ENCODE peak calls at places on chromosome 19, in six cellular contexts. One of them, this sample, is unnamed.

GRCh38 chr19:5038631-5039271 is 69.8 kb downstream of the KDM4B start:
- DNase-seq in cardiac fibroblast: peak
- DNase-seq in tibial nerve: no peak
- DNase-seq in astrocyte: no peak
- DNase-seq in MCF 10A: no peak
- DNase-seq in spleen: peak
- DNase-seq in this sample: peak

GRCh38 chr19:57171551-57172081 is 4.3 kb upstream of the DUXA start:
- DNase-seq in spleen: peak
- DNase-seq in MCF 10A: peak
- DNase-seq in astrocyte: peak
- DNase-seq in cardiac fibroblast: peak
- DNase-seq in tibial nerve: no peak
- DNase-seq in this sample: no peak

GRCh38 chr19:38337360-38337653 is 1.7 kb downstream of the CATSPERG start:
- DNase-seq in spleen: no peak
- DNase-seq in cardiac fibroblast: no peak
- DNase-seq in tibial nerve: no peak
- DNase-seq in MCF 10A: peak
- DNase-seq in astrocyte: no peak
- DNase-seq in this sample: no peak

GRCh38 chr19:46179076-46179740 is 31.2 kb downstream of the IGFL2 start:
- DNase-seq in spleen: no peak
- DNase-seq in astrocyte: no peak
- DNase-seq in tibial nerve: no peak
- DNase-seq in MCF 10A: no peak
- DNase-seq in cardiac fibroblast: no peak
- DNase-seq in this sample: no peak

GRCh38 chr19:15317392-15318011 is 14.8 kb downstream of the BRD4 start:
- DNase-seq in spleen: no peak
- DNase-seq in cardiac fibroblast: peak
- DNase-seq in MCF 10A: no peak
- DNase-seq in astrocyte: peak
- DNase-seq in tibial nerve: no peak
- DNase-seq in this sample: no peak

GRCh38 chr19:39554701-39555311 is 14.8 kb upstream of the EID2 start:
- DNase-seq in astrocyte: no peak
- DNase-seq in spleen: no peak
- DNase-seq in MCF 10A: no peak
- DNase-seq in tibial nerve: no peak
- DNase-seq in cardiac fibroblast: no peak
- DNase-seq in this sample: no peak

GRCh38 chr19:38908854-38909253 is 3.1 kb downstream of the CCER2 start:
- DNase-seq in cardiac fibroblast: no peak
- DNase-seq in spleen: no peak
- DNase-seq in MCF 10A: no peak
- DNase-seq in astrocyte: no peak
- DNase-seq in tibial nerve: no peak
- DNase-seq in this sample: no peak

GRCh38 chr19:42091300-42092266 is 15.6 kb downstream of the ZNF574 start:
- DNase-seq in astrocyte: no peak
- DNase-seq in MCF 10A: peak
- DNase-seq in cardiac fibroblast: peak
- DNase-seq in tibial nerve: no peak
- DNase-seq in spleen: peak
- DNase-seq in this sample: peak

GRCh38 chr19:2507109-2507508 is 31.2 kb downstream of the GADD45B start:
- DNase-seq in spleen: no peak
- DNase-seq in tibial nerve: no peak
- DNase-seq in cardiac fibroblast: peak
- DNase-seq in MCF 10A: peak
- DNase-seq in astrocyte: peak
- DNase-seq in this sample: peak

GRCh38 chr19:41548954-41549688 is 26.8 kb upstream of the CEACAM21 start:
- DNase-seq in tibial nerve: no peak
- DNase-seq in spleen: no peak
- DNase-seq in cardiac fibroblast: peak
- DNase-seq in astrocyte: no peak
- DNase-seq in MCF 10A: no peak
- DNase-seq in this sample: peak

GRCh38 chr19:8814176-8814575 is 17.9 kb downstream of the ZNF558 start:
- DNase-seq in astrocyte: no peak
- DNase-seq in tibial nerve: no peak
- DNase-seq in cardiac fibroblast: no peak
- DNase-seq in spleen: no peak
- DNase-seq in MCF 10A: no peak
- DNase-seq in this sample: no peak

GRCh38 chr19:38143847-38144246 is 80.2 kb downstream of the DPF1 start:
- DNase-seq in MCF 10A: no peak
- DNase-seq in tibial nerve: no peak
- DNase-seq in astrocyte: no peak
- DNase-seq in cardiac fibroblast: no peak
- DNase-seq in spleen: no peak
- DNase-seq in this sample: no peak

GRCh38 chr19:47406711-47407416 is 12.5 kb downstream of the MEIS3 start:
- DNase-seq in spleen: no peak
- DNase-seq in cardiac fibroblast: no peak
- DNase-seq in MCF 10A: no peak
- DNase-seq in astrocyte: no peak
- DNase-seq in tibial nerve: no peak
- DNase-seq in this sample: no peak

GRCh38 chr19:54449701-54450069 is 686 bp downstream of the LENG8 start:
- DNase-seq in tibial nerve: no peak
- DNase-seq in cardiac fibroblast: peak
- DNase-seq in astrocyte: no peak
- DNase-seq in spleen: no peak
- DNase-seq in MCF 10A: no peak
- DNase-seq in this sample: no peak

GRCh38 chr19:2330632-2331284 is 2.3 kb downstream of the SPPL2B start:
- DNase-seq in cardiac fibroblast: no peak
- DNase-seq in MCF 10A: no peak
- DNase-seq in tibial nerve: no peak
- DNase-seq in spleen: no peak
- DNase-seq in astrocyte: no peak
- DNase-seq in this sample: peak

GRCh38 chr19:30648321-30648720 is 276.1 kb downstream of the ZNF536 start:
- DNase-seq in MCF 10A: no peak
- DNase-seq in cardiac fibroblast: no peak
- DNase-seq in spleen: no peak
- DNase-seq in tibial nerve: no peak
- DNase-seq in astrocyte: no peak
- DNase-seq in this sample: no peak

GRCh38 chr19:10226376-10227214 is 4.5 kb downstream of the S1PR2 start:
- DNase-seq in tibial nerve: peak
- DNase-seq in astrocyte: peak
- DNase-seq in cardiac fibroblast: peak
- DNase-seq in MCF 10A: no peak
- DNase-seq in spleen: no peak
- DNase-seq in this sample: peak

GRCh38 chr19:6108721-6109633 is 1.3 kb downstream of the RFX2 start:
- DNase-seq in astrocyte: peak
- DNase-seq in cardiac fibroblast: peak
- DNase-seq in spleen: peak
- DNase-seq in tibial nerve: peak
- DNase-seq in MCF 10A: no peak
- DNase-seq in this sample: peak

GRCh38 chr19:36547001-36547732 is 19.1 kb upstream of the ZNF260 start:
- DNase-seq in cardiac fibroblast: peak
- DNase-seq in tibial nerve: no peak
- DNase-seq in astrocyte: peak
- DNase-seq in MCF 10A: peak
- DNase-seq in spleen: no peak
- DNase-seq in this sample: no peak

GRCh38 chr19:12685831-12686230 is 2.0 kb upstream of the GNG14 start:
- DNase-seq in astrocyte: no peak
- DNase-seq in spleen: no peak
- DNase-seq in cardiac fibroblast: no peak
- DNase-seq in MCF 10A: no peak
- DNase-seq in tibial nerve: no peak
- DNase-seq in this sample: no peak

DNA sequence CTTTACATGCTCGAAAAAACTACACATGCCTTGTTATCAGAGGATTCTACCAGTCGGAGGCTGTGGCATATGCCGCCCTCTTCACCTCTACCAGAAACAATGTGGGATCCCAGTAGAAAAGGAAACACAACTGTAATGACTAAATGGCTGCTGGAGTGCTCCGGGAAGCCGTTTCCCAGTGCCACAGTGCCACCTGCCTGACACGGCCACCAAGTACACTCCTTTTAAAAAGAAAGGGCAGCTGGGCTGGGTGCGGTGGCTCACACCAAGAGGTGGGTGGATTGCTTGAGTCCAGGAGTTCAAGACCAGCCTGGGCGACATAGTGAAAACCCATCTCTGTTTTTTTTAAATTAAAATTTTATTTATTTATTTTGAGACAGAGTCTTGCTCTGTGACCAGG is 67.3 kb downstream of the TRPM4 start:
- DNase-seq in tibial nerve: no peak
- DNase-seq in astrocyte: peak
- DNase-seq in spleen: no peak
- DNase-seq in MCF 10A: peak
- DNase-seq in cardiac fibroblast: peak
- DNase-seq in this sample: peak
- TF ChIP-seq CTCF in tibial nerve: no peak
- TF ChIP-seq CTCF in astrocyte: peak
- TF ChIP-seq CTCF in spleen: peak
- TF ChIP-seq CTCF in MCF 10A: peak
- TF ChIP-seq CTCF in cardiac fibroblast: peak
- TF ChIP-seq CTCF in this sample: peak

DNA sequence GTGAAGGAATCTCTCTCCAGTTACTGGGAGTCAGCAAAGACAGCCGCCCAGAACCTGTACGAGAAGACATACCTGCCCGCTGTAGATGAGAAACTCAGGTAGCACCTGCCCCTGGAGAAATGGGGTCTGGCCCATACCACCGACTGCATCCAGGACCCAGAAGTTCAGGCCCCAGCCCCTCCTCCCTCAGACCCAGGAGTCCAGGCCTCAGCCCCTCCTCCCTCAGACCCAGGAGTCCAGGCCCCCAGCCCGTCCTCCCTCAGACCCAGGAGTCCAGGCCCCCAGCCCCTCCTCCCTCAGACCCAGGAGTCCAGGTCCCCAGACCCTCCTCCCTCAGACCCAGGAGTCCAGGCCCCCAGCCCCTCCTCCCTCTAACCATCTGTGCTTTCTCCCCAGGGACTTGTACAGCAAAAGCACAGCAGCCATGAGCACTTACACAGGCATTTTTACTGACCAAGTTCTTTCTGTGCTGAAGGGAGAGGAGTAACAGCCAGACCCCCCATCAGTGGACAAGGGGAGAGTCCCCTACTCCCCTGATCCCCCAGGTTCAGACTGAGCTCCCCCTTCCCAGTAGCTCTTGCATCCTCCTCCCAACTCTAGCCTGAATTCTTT is 3.0 kb downstream of the APOC2 start:
- DNase-seq in spleen: no peak
- DNase-seq in tibial nerve: no peak
- DNase-seq in MCF 10A: no peak
- DNase-seq in astrocyte: no peak
- DNase-seq in cardiac fibroblast: no peak
- DNase-seq in this sample: no peak
- TF ChIP-seq CTCF in spleen: no peak
- TF ChIP-seq CTCF in tibial nerve: no peak
- TF ChIP-seq CTCF in MCF 10A: no peak
- TF ChIP-seq CTCF in astrocyte: no peak
- TF ChIP-seq CTCF in cardiac fibroblast: no peak
- TF ChIP-seq CTCF in this sample: no peak

DNA sequence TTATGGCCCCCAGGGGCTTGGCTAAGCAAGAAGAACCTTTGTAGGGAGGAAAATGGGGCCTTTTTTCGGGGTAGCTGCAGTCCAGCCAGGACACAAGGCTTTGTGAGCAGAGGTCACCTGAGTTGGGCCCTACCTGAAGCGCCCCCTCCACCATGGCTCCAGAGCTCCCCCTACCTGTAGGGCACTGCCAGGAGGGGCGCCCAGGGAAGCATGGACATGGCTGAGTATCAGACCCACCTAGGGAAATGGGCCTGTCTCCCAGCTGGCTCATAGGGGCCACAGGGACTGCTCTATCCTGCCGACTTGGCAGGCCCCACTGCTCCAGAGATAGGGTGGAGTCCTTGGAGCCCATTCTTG is 9.0 kb upstream of the CEBPA start:
- DNase-seq in cardiac fibroblast: no peak
- DNase-seq in astrocyte: no peak
- DNase-seq in MCF 10A: no peak
- DNase-seq in spleen: no peak
- DNase-seq in tibial nerve: no peak
- DNase-seq in this sample: peak
- TF ChIP-seq CTCF in cardiac fibroblast: no peak
- TF ChIP-seq CTCF in astrocyte: no peak
- TF ChIP-seq CTCF in MCF 10A: no peak
- TF ChIP-seq CTCF in spleen: no peak
- TF ChIP-seq CTCF in tibial nerve: no peak
- TF ChIP-seq CTCF in this sample: no peak

GRCh38 chr19:860481-861098 is 1.1 kb downstream of the CFD start:
- DNase-seq in tibial nerve: peak
- DNase-seq in MCF 10A: peak
- DNase-seq in spleen: peak
- DNase-seq in cardiac fibroblast: peak
- DNase-seq in astrocyte: peak
- DNase-seq in this sample: peak

GRCh38 chr19:861756-862528 is 2.5 kb downstream of the CFD start:
- DNase-seq in tibial nerve: no peak
- DNase-seq in astrocyte: no peak
- DNase-seq in spleen: peak
- DNase-seq in cardiac fibroblast: peak
- DNase-seq in MCF 10A: peak
- DNase-seq in this sample: no peak

GRCh38 chr19:861099-861755 is 1.8 kb downstream of the CFD start:
- DNase-seq in astrocyte: no peak
- DNase-seq in spleen: peak
- DNase-seq in tibial nerve: no peak
- DNase-seq in cardiac fibroblast: no peak
- DNase-seq in MCF 10A: no peak
- DNase-seq in this sample: no peak

GRCh38 chr19:863305-863620 is 3.8 kb downstream of the CFD start:
- DNase-seq in astrocyte: no peak
- DNase-seq in cardiac fibroblast: no peak
- DNase-seq in MCF 10A: no peak
- DNase-seq in tibial nerve: no peak
- DNase-seq in spleen: no peak
- DNase-seq in this sample: no peak

DNA sequence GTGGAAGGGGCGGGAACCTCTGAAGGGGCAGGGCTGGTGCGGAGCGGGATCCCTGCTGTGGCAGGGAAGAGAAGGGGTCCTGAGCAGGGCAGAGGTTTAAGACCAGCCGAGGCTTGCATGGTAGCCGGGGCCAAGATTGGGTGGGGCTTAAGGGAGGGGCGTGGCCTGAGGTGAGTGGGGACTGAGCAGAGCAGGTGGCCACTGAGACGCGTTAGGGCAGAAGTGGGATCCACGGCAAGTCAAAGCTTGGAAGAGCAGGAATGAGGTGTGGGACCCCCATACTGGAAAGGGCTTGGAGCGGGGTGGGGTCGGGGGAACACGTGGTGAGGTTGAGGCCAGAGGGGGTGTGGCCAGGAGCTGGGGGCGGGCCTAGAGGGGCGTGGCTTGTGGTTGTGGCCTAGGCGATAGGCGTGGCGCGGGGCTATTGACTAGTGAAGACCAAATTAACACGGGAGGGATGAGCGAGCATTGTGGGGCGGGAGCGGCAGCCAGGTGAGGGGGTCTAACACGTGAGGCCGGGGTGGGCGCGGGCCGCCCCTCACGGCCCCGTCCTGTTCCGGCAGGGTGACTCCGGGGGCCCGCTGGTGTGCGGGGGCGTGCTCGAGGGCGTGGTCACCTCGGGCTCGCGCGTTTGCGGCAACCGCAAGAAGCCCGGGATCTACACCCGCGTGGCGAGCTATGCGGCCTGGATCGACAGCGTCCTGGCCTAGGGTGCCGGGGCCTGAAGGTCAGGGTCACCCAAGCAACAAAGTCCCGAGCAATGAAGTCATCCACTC is 3.3 kb downstream of the CFD start:
- DNase-seq in tibial nerve: peak
- DNase-seq in astrocyte: no peak
- DNase-seq in cardiac fibroblast: peak
- DNase-seq in spleen: peak
- DNase-seq in MCF 10A: peak
- DNase-seq in this sample: peak
- TF ChIP-seq CTCF in tibial nerve: no peak
- TF ChIP-seq CTCF in astrocyte: no peak
- TF ChIP-seq CTCF in cardiac fibroblast: no peak
- TF ChIP-seq CTCF in spleen: no peak
- TF ChIP-seq CTCF in MCF 10A: no peak
- TF ChIP-seq CTCF in this sample: no peak